ENCODE peak calls at places on chromosomes 2 and 18, in four cellular contexts. S, H, E and P are unnamed samples.

GRCh38 chr2:239109041-239109915 is 261.4 kb downstream of the TWIST2 start:
- DNase-seq in H (no peak), E (no peak), S (no peak), P (no peak)

GRCh38 chr2:102385522-102385921 is 29.9 kb downstream of the IL18R1 start:
- DNase-seq in S (no peak), H (no peak), E (no peak), P (no peak)

GRCh38 chr2:158928965-158929364 is 39.5 kb upstream of the TANC1 start:
- DNase-seq in S (no peak), H (no peak), E (no peak), P (no peak)

GRCh38 chr18:48055351-48055750 is 124.9 kb upstream of the SMAD2 start:
- DNase-seq in E (no peak), H (no peak), S (no peak), P (no peak)

GRCh38 chr2:193743089-193743488 is 1548.4 kb upstream of the TMEFF2 start:
- DNase-seq in H (no peak), E (no peak), S (no peak), P (no peak)

GRCh38 chr2:229715895-229716507 is 1.6 kb upstream of the DNER start:
- DNase-seq in S (no peak), E (no peak), H (peak; percentile 15), P (peak; percentile 14)

GRCh38 chr2:65595641-65596040 is 163.2 kb upstream of the SPRED2 start:
- DNase-seq in S (no peak), H (no peak), E (no peak), P (no peak)

GRCh38 chr2:103161456-103162289 is 399.8 kb downstream of the TMEM182 start:
- DNase-seq in S (no peak), H (no peak), E (no peak), P (peak; percentile 18)

GRCh38 chr2:207828361-207829057 is 58.8 kb upstream of the FZD5 start:
- DNase-seq in H (no peak), E (no peak), S (no peak), P (peak; percentile 60)

GRCh38 chr2:118089015-118089800 is 937 bp downstream of the INSIG2 start:
- DNase-seq in H (peak; percentile 11), E (peak; percentile 31), S (no peak), P (peak; percentile 19)

GRCh38 chr2:131125195-131125757 is 20.1 kb downstream of the PLEKHB2 start:
- DNase-seq in S (no peak), H (no peak), E (no peak), P (no peak)

GRCh38 chr2:44015239-44015638 is 19.4 kb upstream of the LRPPRC start:
- DNase-seq in E (no peak), S (no peak), H (no peak), P (no peak)

GRCh38 chr2:69188174-69188900 is 175.4 kb downstream of the ANTXR1 start:
- DNase-seq in E (no peak), H (no peak), S (no peak), P (no peak)

GRCh38 chr2:148979919-148980277 is 58.6 kb upstream of the LYPD6B start:
- DNase-seq in H (no peak), S (no peak), E (no peak), P (no peak)

GRCh38 chr18:62881509-62882016 is 166.2 kb downstream of the PHLPP1 start:
- DNase-seq in S (peak; percentile 83), H (no peak), E (no peak), P (no peak)

GRCh38 chr2:129492528-129492927 is 486.9 kb upstream of the RAB6C start:
- DNase-seq in S (no peak), H (no peak), E (no peak), P (no peak)

GRCh38 chr2:18740428-18740827 is 151.1 kb upstream of the NT5C1B start:
- DNase-seq in S (no peak), E (peak; percentile 69), H (no peak), P (no peak)

GRCh38 chr2:16138811-16139662 is 198.7 kb downstream of the MYCN start:
- DNase-seq in E (no peak), H (no peak), S (no peak), P (no peak)

GRCh38 chr18:73749304-73749703 is 398.3 kb downstream of the FBXO15 start:
- DNase-seq in H (no peak), E (no peak), S (no peak), P (no peak)

GRCh38 chr18:11310476-11311086 is 161.2 kb upstream of the PIEZO2 start:
- DNase-seq in S (peak; percentile 64), H (no peak), E (no peak), P (peak; percentile 50)

GRCh38 chr2:39606585-39606984 is 59.1 kb upstream of the TMEM178A start:
- DNase-seq in H (no peak), S (no peak), E (no peak), P (no peak)

GRCh38 chr2:39603436-39603835 is 62.3 kb upstream of the TMEM178A start:
- DNase-seq in E (no peak), S (no peak), H (no peak), P (no peak)

GRCh38 chr2:39607538-39608211 is 58.0 kb upstream of the TMEM178A start:
- DNase-seq in H (no peak), E (no peak), S (no peak), P (no peak)

GRCh38 chr2:39602616-39603015 is 63.1 kb upstream of the TMEM178A start:
- DNase-seq in S (no peak), E (no peak), H (no peak), P (no peak)

DNA sequence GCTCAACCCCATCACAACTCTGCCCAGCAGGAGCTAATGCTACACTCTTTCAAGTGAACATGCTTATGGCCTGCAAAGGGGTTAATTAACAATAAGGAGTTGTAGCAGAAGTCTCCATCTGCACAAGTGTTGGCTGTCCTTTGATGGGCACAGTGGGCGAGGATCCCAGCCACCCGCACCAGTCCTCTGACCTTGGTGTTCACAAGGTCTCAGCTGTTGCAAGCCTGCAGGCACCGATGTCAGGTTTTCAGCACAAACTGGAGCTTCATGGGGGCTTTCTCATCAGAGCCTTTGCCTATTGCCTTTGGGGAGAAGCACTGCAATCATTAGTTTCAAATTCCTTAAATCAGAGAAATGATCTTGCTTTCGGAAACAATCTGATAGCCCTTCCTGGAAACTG is 60.8 kb upstream of the TMEM178A start:
- DNase-seq in H (no peak), E (no peak), S (no peak), P (no peak)
- H3K9me3 ChIP-seq in H (no peaks in the 10 kb centered on the region), E (no peaks in the 10 kb centered on the region), S (no peaks in the 10 kb centered on the region), P (no peaks in the 10 kb centered on the region)

GRCh38 chr2:11563784-11564666 is 30.2 kb downstream of the GREB1 start:
- DNase-seq in E (no peak), H (no peak), S (no peak), P (peak; percentile 20)
- H3K27ac ChIP-seq in E (no peak overlapping the region), H (no peak overlapping the region), S (no peak overlapping the region), P (no peak overlapping the region)

GRCh38 chr2:25951071-25951547 is 31.2 kb downstream of the KIF3C start:
- DNase-seq in H (peak; percentile 67), E (peak; percentile 92), S (peak; percentile 74), P (peak; percentile 82)
- H3K4me3 ChIP-seq in H (no peak overlapping the region), E (no peak overlapping the region), S (no peak overlapping the region), P (peak overlapping the region; percentile 3)

GRCh38 chr2:152174574-152174973 is 989 bp downstream of the STAM2 start:
- DNase-seq in S (no peak), H (no peak), E (no peak), P (no peak)

GRCh38 chr2:152171733-152172132 is 3.8 kb downstream of the STAM2 start:
- DNase-seq in H (no peak), E (no peak), S (no peak), P (no peak)

GRCh38 chr2:152175368-152176112 is at the start of gene STAM2:
- DNase-seq in S (peak; percentile 89), E (peak; percentile 98), H (peak; percentile 91), P (peak; percentile 96)

GRCh38 chr2:152175012-152175367 is 573 bp downstream of the STAM2 start:
- DNase-seq in H (no peak), E (no peak), S (no peak), P (no peak)

DNA sequence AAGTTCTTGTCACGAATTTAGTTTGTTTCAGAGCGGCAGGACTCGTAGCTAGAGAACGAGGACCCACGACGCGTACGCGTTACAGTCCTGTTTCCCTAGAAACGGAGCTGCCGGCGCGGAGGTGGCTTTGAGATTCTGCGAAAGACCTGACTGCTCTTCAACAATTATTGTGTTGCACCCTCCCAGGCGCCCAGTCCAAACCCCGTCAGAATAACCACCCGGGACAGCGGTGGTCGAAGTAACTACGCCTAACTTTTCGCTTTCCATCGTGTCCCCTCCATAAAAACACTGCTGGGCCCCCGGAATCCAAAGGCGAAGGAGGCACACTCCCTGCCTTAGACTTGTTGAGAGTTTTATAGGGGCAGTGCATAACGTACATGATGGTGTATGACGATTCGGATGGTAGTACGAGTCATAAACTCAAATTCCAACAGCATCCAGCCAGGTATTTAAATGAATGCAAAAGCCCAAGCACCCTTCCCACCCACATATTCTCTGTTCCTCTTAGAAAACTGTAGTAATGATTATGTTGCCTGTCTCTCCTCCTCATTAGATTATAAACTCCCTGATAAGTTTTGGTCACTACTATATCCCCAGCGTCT is 651 bp upstream of the STAM2 start:
- DNase-seq in S (no peak), E (no peak), H (no peak), P (no peak)
- H3K9me3 ChIP-seq in S (no peaks in the 10 kb centered on the region), E (no peaks in the 10 kb centered on the region), H (no peaks in the 10 kb centered on the region), P (no peaks in the 10 kb centered on the region)

GRCh38 chr18:55858661-55859111 is 270.7 kb upstream of the TCF4 start:
- DNase-seq in H (no peak), E (no peak), S (no peak), P (no peak)

GRCh38 chr18:55859116-55859515 is 271.1 kb upstream of the TCF4 start:
- DNase-seq in E (no peak), H (no peak), S (no peak), P (no peak)

GRCh38 chr18:55861266-55861665 is 273.3 kb upstream of the TCF4 start:
- DNase-seq in S (no peak), H (no peak), E (no peak), P (no peak)

GRCh38 chr18:55863876-55864275 is 275.9 kb upstream of the TCF4 start:
- DNase-seq in H (no peak), E (no peak), S (no peak), P (no peak)

GRCh38 chr18:55862693-55863485 is 274.9 kb upstream of the TCF4 start:
- DNase-seq in E (no peak), S (no peak), H (no peak), P (no peak)
- H3K27ac ChIP-seq in E (no peak overlapping the region), S (no peak overlapping the region), H (no peak overlapping the region), P (no peak overlapping the region)

GRCh38 chr2:237084444-237084843 is 1.2 kb upstream of the COPS8 start:
- DNase-seq in H (no peak), E (no peak), S (no peak), P (no peak)
- H3K4me3 ChIP-seq in H (no peak overlapping the region), E (no peak overlapping the region), S (no peak overlapping the region), P (no peak overlapping the region)

DNA sequence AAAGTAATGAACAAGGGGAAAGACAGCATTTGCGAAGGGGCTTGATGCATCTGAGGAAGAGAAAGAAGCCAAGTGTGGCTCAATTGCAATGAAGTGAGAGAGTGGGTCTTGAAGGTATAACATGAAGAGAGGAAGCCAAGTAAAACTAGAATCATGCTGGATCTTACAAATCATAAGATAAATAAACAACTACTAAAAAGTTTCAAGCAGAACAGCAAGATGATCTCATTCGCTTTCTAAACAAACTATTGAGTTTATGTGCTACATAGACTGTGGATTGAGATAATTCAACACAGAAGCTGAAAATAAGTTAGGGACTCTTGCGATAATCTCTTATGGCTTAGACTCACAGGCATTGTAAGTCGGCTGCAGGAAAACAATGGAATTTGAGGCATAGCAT is 1310.5 kb upstream of the NRXN1 start:
- DNase-seq in S (no peak), H (no peak), E (no peak), P (no peak)
- H3K9me3 ChIP-seq in S (peaks cover 5% of the 10 kb centered on the region), H (no peaks in the 10 kb centered on the region), E (no peaks in the 10 kb centered on the region), P (no peaks in the 10 kb centered on the region)